ENCODE peak calls at places on chromosomes 2 and 18, in seven cellular contexts. M is spleen, H is right lobe of liver, F is tibial nerve, K is foreskin keratinocyte, G is psoas muscle, P is PC-3. V is an unnamed sample.

GRCh38 chr2:16190446-16191270 is 250.3 kb downstream of the MYCN start:
- DNase-seq in M (no peak), H (no peak), F (no peak), K (no peak), G (no peak), P (no peak), V (no peak)

GRCh38 chr2:236167297-236168109 is 683 bp downstream of the GBX2 start:
- DNase-seq in M (peak; percentile 71), H (no peak), F (no peak), K (peak; percentile 38), G (no peak), P (peak; percentile 54), V (no peak)

GRCh38 chr2:70510213-70510820 is 43.3 kb downstream of the TGFA start:
- DNase-seq in M (no peak), H (no peak), F (no peak), K (no peak), G (no peak), P (no peak), V (no peak)

GRCh38 chr2:33873206-33873605 is 274.1 kb upstream of the FAM98A start:
- DNase-seq in M (no peak), H (no peak), F (no peak), K (no peak), G (no peak), P (no peak), V (no peak)

GRCh38 chr2:33476793-33477190 is 343 bp downstream of the RASGRP3 start:
- DNase-seq in M (no peak), H (no peak), F (no peak), K (no peak), G (no peak), P (no peak), V (no peak)

GRCh38 chr18:55779711-55780590 is 192.0 kb upstream of the TCF4 start:
- DNase-seq in M (peak; percentile 84), H (peak; percentile 36), F (no peak), K (no peak), G (peak; percentile 72), P (no peak), V (no peak)

GRCh38 chr2:21535826-21536225 is 412.1 kb downstream of the TDRD15 start:
- DNase-seq in M (no peak), H (no peak), F (no peak), K (no peak), G (no peak), P (no peak), V (no peak)

GRCh38 chr2:143559202-143559601 is 430.0 kb downstream of the ARHGAP15 start:
- DNase-seq in M (no peak), H (no peak), F (no peak), K (no peak), G (no peak), P (no peak), V (no peak)

GRCh38 chr2:112767693-112768380 is 3.4 kb upstream of the CKAP2L start:
- DNase-seq in M (no peak), H (no peak), F (no peak), K (no peak), G (no peak), P (no peak), V (no peak)

GRCh38 chr18:9575558-9575957 is 38.8 kb downstream of the PPP4R1 start:
- DNase-seq in M (no peak), H (peak; percentile 62), F (peak; percentile 94), K (peak; percentile 76), G (peak; percentile 69), P (peak; percentile 95), V (peak; percentile 78)

GRCh38 chr2:29253495-29253894 is 138.3 kb downstream of the CLIP4 start:
- DNase-seq in M (no peak), H (no peak), F (no peak), K (no peak), G (no peak), P (no peak), V (no peak)

GRCh38 chr2:226002438-226002837 is 602.9 kb downstream of the NYAP2 start:
- DNase-seq in M (no peak), H (no peak), F (peak; percentile 31), K (peak; percentile 78), G (peak; percentile 58), P (peak; percentile 70), V (peak; percentile 29)

DNA sequence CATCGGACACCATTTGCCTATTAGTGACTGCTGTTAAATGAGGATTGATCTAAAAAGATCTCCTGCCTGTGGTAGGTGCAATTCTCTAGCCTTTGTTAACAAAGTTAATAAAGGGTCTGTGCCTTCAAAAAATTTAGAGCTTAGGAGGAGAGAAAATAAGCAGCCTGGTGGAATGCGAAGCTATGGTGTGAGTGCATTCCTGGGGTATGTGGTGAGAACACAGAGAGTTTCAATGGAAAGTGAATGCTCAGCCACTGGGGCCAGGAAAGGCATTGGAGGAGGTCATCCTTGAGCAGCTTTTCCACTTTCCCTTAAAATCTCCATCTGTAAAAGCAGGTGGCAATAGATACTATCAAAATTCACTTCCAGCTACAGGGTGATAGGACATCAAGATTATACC is 331.2 kb upstream of the LRATD1 start:
- DNase-seq in M (no peak), H (no peak), F (no peak), K (no peak), G (no peak), P (no peak), V (no peak)
- TF ChIP-seq CTCF in M (no peak), H (no peak), F (no peak), K (no peak), G (no peak), P (no peak), V (no peak)

GRCh38 chr2:190339394-190339793 is 4.0 kb upstream of the INPP1 start:
- DNase-seq in M (no peak), H (no peak), F (no peak), K (no peak), G (no peak), P (no peak), V (no peak)
- H3K27me3 ChIP-seq in M (no peaks in the 10 kb centered on the region), H (no peaks in the 10 kb centered on the region), F (no peaks in the 10 kb centered on the region), K (no peaks in the 10 kb centered on the region), G (no peaks in the 10 kb centered on the region), P (no peaks in the 10 kb centered on the region), V (no peaks in the 10 kb centered on the region)

DNA sequence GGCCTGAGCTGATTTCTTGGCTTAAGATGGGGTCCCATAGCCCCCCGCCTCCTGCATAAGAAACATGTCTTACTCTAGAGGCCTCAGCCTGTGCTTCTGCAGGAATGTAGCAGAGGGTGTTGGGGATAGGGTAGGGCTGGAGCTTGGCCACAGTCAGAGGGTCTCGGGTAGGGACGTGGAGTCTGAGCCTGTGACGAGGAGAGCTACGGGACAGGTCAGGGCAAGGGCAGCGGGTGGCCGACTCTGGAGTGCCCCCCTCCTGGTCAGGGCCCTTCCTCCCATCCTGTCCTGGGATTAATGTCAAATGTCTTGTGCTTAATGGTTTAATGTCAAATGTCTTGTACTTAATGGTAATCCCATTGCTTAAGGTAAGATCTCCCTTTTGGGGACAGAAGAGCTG is 130.4 kb downstream of the GLI2 start:
- DNase-seq in M (peak; percentile 53), H (peak; percentile 2), F (no peak), K (no peak), G (peak; percentile 39), P (no peak), V (no peak)
- H3K4me1 ChIP-seq in M (no peaks in the 10 kb centered on the region), H (no peaks in the 10 kb centered on the region), F (no peaks in the 10 kb centered on the region), K (no peaks in the 10 kb centered on the region), G (peaks cover 9% of the 10 kb centered on the region), P (peaks cover 21% of the 10 kb centered on the region), V (peaks cover 35% of the 10 kb centered on the region)

DNA sequence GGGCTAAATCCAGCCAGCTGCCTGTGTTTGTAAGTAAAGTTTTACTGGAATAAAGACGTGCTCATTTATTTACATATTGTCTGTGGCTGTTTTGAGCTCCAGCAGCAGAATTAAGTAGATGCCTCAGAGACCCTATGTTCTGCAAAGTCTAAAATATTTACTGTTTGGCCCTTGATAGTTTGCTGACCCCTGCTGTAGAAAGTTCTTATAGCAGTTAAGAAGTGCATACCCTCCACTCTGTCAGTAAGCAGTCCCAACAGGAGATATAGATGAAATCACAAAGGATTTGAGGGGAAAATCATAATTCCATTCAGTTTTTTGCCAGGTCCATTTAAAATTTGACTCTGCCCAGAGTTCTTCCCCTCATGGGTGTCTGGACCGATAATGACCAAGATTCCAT is 50.1 kb upstream of the ITM2C start:
- DNase-seq in M (no peak), H (no peak), F (no peak), K (no peak), G (no peak), P (peak; percentile 52), V (no peak)
- TF ChIP-seq CTCF in M (peak; percentile 24), H (peak; percentile 21), F (no peak), K (peak; percentile 58), G (peak; percentile 18), P (peak; percentile 71), V (peak; percentile 8)

GRCh38 chr2:72929010-72929409 is 11.7 kb downstream of the EMX1 start:
- DNase-seq in M (no peak), H (no peak), F (no peak), K (no peak), G (no peak), P (no peak), V (no peak)

GRCh38 chr2:72927066-72927465 is 9.7 kb downstream of the EMX1 start:
- DNase-seq in M (no peak), H (no peak), F (no peak), K (no peak), G (no peak), P (no peak), V (no peak)

GRCh38 chr2:72925328-72925943 is 8.1 kb downstream of the EMX1 start:
- DNase-seq in M (no peak), H (no peak), F (no peak), K (no peak), G (no peak), P (no peak), V (no peak)

GRCh38 chr2:72926368-72926767 is 9.0 kb downstream of the EMX1 start:
- DNase-seq in M (no peak), H (no peak), F (no peak), K (no peak), G (no peak), P (no peak), V (no peak)

DNA sequence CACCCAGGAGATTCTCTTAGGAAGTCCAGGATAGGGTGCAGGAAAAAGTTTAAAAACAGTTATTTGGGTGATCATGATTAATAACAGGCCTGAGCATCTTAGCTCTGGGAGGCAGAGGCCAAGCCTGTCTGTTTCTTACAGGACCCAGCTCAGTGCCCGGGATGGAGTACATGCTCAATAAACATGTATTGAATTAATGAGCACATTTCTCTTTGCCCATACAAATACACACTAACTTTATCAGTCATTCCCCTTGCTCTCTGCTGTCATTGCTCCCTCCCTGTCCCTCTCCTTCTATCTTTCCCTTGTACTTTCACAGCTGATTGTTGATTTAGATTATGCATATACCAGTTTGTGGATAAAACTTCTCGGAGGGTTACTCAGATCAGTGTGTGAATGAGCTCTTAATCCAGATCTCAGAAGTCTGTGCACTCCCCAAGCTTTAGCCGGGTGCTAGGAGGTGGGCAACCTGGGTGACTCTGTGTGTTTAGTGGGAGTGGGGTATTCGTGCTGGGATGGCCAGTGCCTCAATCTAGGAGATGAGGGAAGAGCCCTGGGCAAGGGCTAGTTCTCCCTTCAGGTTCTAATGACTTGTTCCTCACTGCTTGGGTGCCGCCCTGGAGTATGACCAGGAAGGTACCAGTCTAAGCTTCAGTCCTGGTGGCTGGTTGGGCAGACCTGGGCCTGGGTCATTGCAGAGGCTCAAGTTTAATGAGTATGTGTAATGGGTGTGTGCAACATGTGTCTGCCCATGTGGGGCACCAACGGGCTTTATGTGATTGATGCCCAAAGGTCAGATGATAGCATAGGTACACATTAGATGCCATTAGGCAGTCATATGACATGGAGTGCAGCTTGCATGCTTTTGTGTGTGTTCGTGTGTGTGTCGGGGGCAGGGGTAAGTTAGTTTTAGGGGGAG is 10.6 kb downstream of the EMX1 start:
- DNase-seq in M (peak; percentile 47), H (no peak), F (no peak), K (no peak), G (peak; percentile 7), P (no peak), V (no peak)
- H3K27me3 ChIP-seq in M (peaks cover 49% of the 10 kb centered on the region), H (peaks cover 21% of the 10 kb centered on the region), F (no peaks in the 10 kb centered on the region), K (peaks cover 78% of the 10 kb centered on the region), G (peaks cover 24% of the 10 kb centered on the region), P (peaks cover 67% of the 10 kb centered on the region), V (peaks cover 11% of the 10 kb centered on the region)